ENCODE peak calls at places on chromosomes 7 and 10, in nine cellular contexts. S is hepatocyte, F is HCT116, A is GM23338, J is PC-3, U is SK-N-SH, G is GM23248, V is MM.1S, D is OCI-LY7. L is an unnamed sample.

GRCh38 chr7:78438433-78438832 is 639.9 kb downstream of the PHTF2 start:
- DNase-seq in S (no peak), F (no peak), A (no peak), J (no peak), U (no peak), G (no peak), V (no peak), D (no peak), L (no peak)

GRCh38 chr10:23343591-23344225 is 889 bp downstream of the C10orf67 start:
- DNase-seq in S (peak; percentile 77), F (no peak), A (peak; percentile 90), J (peak; percentile 47), U (peak; percentile 79), G (no peak), V (no peak), D (no peak), L (peak; percentile 89)

GRCh38 chr10:117477961-117478670 is 64.4 kb upstream of the EMX2 start:
- DNase-seq in S (peak; percentile 54), F (peak; percentile 83), A (no peak), J (peak; percentile 76), U (no peak), G (peak; percentile 97), V (no peak), D (no peak), L (peak; percentile 15)

GRCh38 chr7:131027287-131027773 is 293.3 kb upstream of the KLF14 start:
- DNase-seq in S (peak; percentile 38), F (no peak), A (no peak), J (no peak), U (peak; percentile 65), G (peak; percentile 97), V (no peak), D (no peak), L (no peak)

GRCh38 chr7:76008156-76008687 is 13.8 kb upstream of the TMEM120A start:
- DNase-seq in S (no peak), F (no peak), A (no peak), J (no peak), U (no peak), G (no peak), V (no peak), D (no peak), L (no peak)

GRCh38 chr7:30412810-30413504 is 65.6 kb downstream of the NOD1 start:
- DNase-seq in S (peak; percentile 82), F (peak; percentile 68), A (peak; percentile 85), J (peak; percentile 85), U (peak; percentile 72), G (peak; percentile 90), V (peak; percentile 40), D (peak; percentile 47), L (peak; percentile 91)

GRCh38 chr7:78510580-78511188 is 712.1 kb downstream of the PHTF2 start:
- DNase-seq in S (peak; percentile 49), F (peak; percentile 8), A (peak; percentile 81), J (peak; percentile 47), U (peak; percentile 57), G (peak; percentile 80), V (peak; percentile 80), D (peak; percentile 27), L (peak; percentile 62)

GRCh38 chr7:104045183-104045582 is 55.7 kb upstream of the RELN start:
- DNase-seq in S (no peak), F (no peak), A (no peak), J (no peak), U (no peak), G (peak; percentile 8), V (no peak), D (no peak), L (no peak)

GRCh38 chr7:100578246-100579183 is 4.8 kb upstream of the SAP25 start:
- DNase-seq in S (no peak), F (no peak), A (no peak), J (no peak), U (no peak), G (no peak), V (no peak), D (no peak), L (no peak)

GRCh38 chr7:26008428-26008827 is 143.6 kb upstream of the NFE2L3 start:
- DNase-seq in S (no peak), F (no peak), A (no peak), J (no peak), U (no peak), G (no peak), V (no peak), D (no peak), L (no peak)

GRCh38 chr10:128489324-128490247 is 363.4 kb upstream of the MKI67 start:
- DNase-seq in S (no peak), F (no peak), A (no peak), J (no peak), U (no peak), G (no peak), V (no peak), D (no peak), L (no peak)

GRCh38 chr10:92965314-92965713 is 95.3 kb upstream of the CYP26C1 start:
- DNase-seq in S (peak; percentile 69), F (peak; percentile 34), A (peak; percentile 85), J (peak; percentile 68), U (peak; percentile 15), G (peak; percentile 62), V (peak; percentile 66), D (peak; percentile 58), L (peak; percentile 69)

GRCh38 chr10:92970301-92971070 is 90.1 kb upstream of the CYP26C1 start:
- DNase-seq in S (no peak), F (no peak), A (no peak), J (no peak), U (no peak), G (peak; percentile 38), V (no peak), D (no peak), L (no peak)

GRCh38 chr10:92972066-92972870 is 88.3 kb upstream of the CYP26C1 start:
- DNase-seq in S (peak; percentile 67), F (peak; percentile 78), A (no peak), J (peak; percentile 79), U (no peak), G (peak; percentile 85), V (no peak), D (no peak), L (no peak)

DNA sequence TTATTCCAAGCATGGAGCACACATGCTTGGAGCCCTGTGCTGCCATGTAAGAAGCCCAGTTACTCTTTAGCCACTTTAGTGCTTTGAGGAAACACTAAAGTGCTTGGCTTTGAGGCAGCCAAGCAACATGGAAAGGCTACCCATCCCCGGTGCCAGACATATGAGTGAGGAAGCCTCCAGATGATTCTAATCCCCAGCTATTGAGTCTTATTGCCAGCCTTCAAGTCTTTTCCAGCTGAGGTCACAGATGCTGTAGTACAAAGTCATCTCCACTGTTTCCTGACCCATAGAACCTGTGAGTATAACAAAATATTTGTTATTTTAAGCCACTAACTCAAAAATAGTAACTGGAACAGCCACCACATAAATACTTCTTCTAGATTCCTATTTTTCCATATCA is 91.4 kb upstream of the CYP26C1 start:
- DNase-seq in S (no peak), F (no peak), A (no peak), J (no peak), U (no peak), G (peak; percentile 88), V (no peak), D (no peak), L (no peak)
- H3K4me2 ChIP-seq in S (no peak overlapping the region), F (no peak overlapping the region), A (no peak overlapping the region), J (no peak overlapping the region), U (no peak overlapping the region), G (no peak overlapping the region), V (no peak overlapping the region), D (no peak overlapping the region), L (no peak overlapping the region)

GRCh38 chr10:130495891-130496642 is 359.9 kb downstream of the GLRX3 start:
- DNase-seq in S (no peak), F (no peak), A (no peak), J (no peak), U (no peak), G (no peak), V (no peak), D (no peak), L (no peak)

GRCh38 chr10:130498042-130498441 is 361.9 kb downstream of the GLRX3 start:
- DNase-seq in S (no peak), F (no peak), A (no peak), J (no peak), U (no peak), G (no peak), V (no peak), D (no peak), L (no peak)

GRCh38 chr10:130498934-130499333 is 362.7 kb downstream of the GLRX3 start:
- DNase-seq in S (no peak), F (no peak), A (no peak), J (no peak), U (no peak), G (no peak), V (no peak), D (no peak), L (no peak)

GRCh38 chr10:130495116-130495862 is 359.1 kb downstream of the GLRX3 start:
- DNase-seq in S (no peak), F (no peak), A (no peak), J (no peak), U (no peak), G (no peak), V (no peak), D (no peak), L (no peak)

GRCh38 chr10:130497056-130498010 is 361.1 kb downstream of the GLRX3 start:
- DNase-seq in S (no peak), F (no peak), A (no peak), J (no peak), U (no peak), G (no peak), V (no peak), D (no peak), L (no peak)
- TF ChIP-seq EZH2phosphoT487 in S (no peak), F (no peak), A (no peak), J (no peak), U (no peak), G (no peak), V (no peak), D (no peak), L (no peak)

GRCh38 chr10:49118450-49118849 is 3.1 kb upstream of the VSTM4 start:
- DNase-seq in S (no peak), F (no peak), A (no peak), J (no peak), U (peak; percentile 59), G (no peak), V (no peak), D (no peak), L (peak; percentile 53)
- H3K4me2 ChIP-seq in S (no peak overlapping the region), F (no peak overlapping the region), A (no peak overlapping the region), J (no peak overlapping the region), U (no peak overlapping the region), G (no peak overlapping the region), V (no peak overlapping the region), D (no peak overlapping the region), L (peak overlapping the region; percentile 51)

GRCh38 chr7:46243406-46243805 is 322.3 kb upstream of the IGFBP3 start:
- DNase-seq in S (no peak), F (no peak), A (no peak), J (peak; percentile 26), U (no peak), G (no peak), V (no peak), D (no peak), L (no peak)

GRCh38 chr7:46247622-46248181 is 326.6 kb upstream of the IGFBP3 start:
- DNase-seq in S (no peak), F (no peak), A (no peak), J (no peak), U (no peak), G (peak; percentile 9), V (no peak), D (no peak), L (no peak)

GRCh38 chr7:46239856-46240255 is 318.8 kb upstream of the IGFBP3 start:
- DNase-seq in S (no peak), F (no peak), A (no peak), J (no peak), U (no peak), G (no peak), V (no peak), D (no peak), L (no peak)

GRCh38 chr7:46245587-46246111 is 324.6 kb upstream of the IGFBP3 start:
- DNase-seq in S (no peak), F (no peak), A (peak; percentile 22), J (no peak), U (no peak), G (no peak), V (no peak), D (no peak), L (no peak)

GRCh38 chr7:46244752-46245151 is 323.7 kb upstream of the IGFBP3 start:
- DNase-seq in S (no peak), F (no peak), A (no peak), J (no peak), U (no peak), G (peak; percentile 80), V (no peak), D (no peak), L (no peak)
- TF ChIP-seq EZH2phosphoT487 in S (no peak), F (no peak), A (no peak), J (no peak), U (no peak), G (no peak), V (no peak), D (no peak), L (no peak)

L was measured in neural progenitor cell.